ENCODE peak calls at places on chromosomes 5 and 9, in seven cellular contexts. One of them, this sample, is unnamed.

GRCh38 chr5:68898961-68899471 is 194.8 kb upstream of the SLC30A5 start:
- DNase-seq in T follicular helper cell: no peak
- DNase-seq in endodermal cell: peak
- DNase-seq in A172: peak
- DNase-seq in AG08395: peak
- DNase-seq in hepatic stellate cell: peak
- DNase-seq in cardiac fibroblast: peak
- DNase-seq in this sample: no peak

GRCh38 chr9:23123048-23123632 is 676.5 kb downstream of the DMRTA1 start:
- DNase-seq in T follicular helper cell: no peak
- DNase-seq in endodermal cell: peak
- DNase-seq in A172: peak
- DNase-seq in AG08395: no peak
- DNase-seq in hepatic stellate cell: no peak
- DNase-seq in cardiac fibroblast: peak
- DNase-seq in this sample: no peak

GRCh38 chr5:28877050-28877449 is 1838.7 kb upstream of the CDH9 start:
- DNase-seq in T follicular helper cell: no peak
- DNase-seq in endodermal cell: no peak
- DNase-seq in A172: no peak
- DNase-seq in AG08395: no peak
- DNase-seq in hepatic stellate cell: no peak
- DNase-seq in cardiac fibroblast: no peak
- DNase-seq in this sample: no peak

GRCh38 chr5:150080696-150081435 is 5.5 kb downstream of the CSF1R start:
- DNase-seq in T follicular helper cell: no peak
- DNase-seq in endodermal cell: peak
- DNase-seq in A172: no peak
- DNase-seq in AG08395: no peak
- DNase-seq in hepatic stellate cell: no peak
- DNase-seq in cardiac fibroblast: no peak
- DNase-seq in this sample: peak

GRCh38 chr9:129150672-129151211 is 27.3 kb downstream of the IER5L start:
- DNase-seq in T follicular helper cell: no peak
- DNase-seq in endodermal cell: no peak
- DNase-seq in A172: no peak
- DNase-seq in AG08395: no peak
- DNase-seq in hepatic stellate cell: no peak
- DNase-seq in cardiac fibroblast: no peak
- DNase-seq in this sample: no peak

GRCh38 chr5:4921929-4922328 is 218.2 kb upstream of the ADAMTS16 start:
- DNase-seq in T follicular helper cell: no peak
- DNase-seq in endodermal cell: no peak
- DNase-seq in A172: no peak
- DNase-seq in AG08395: no peak
- DNase-seq in hepatic stellate cell: no peak
- DNase-seq in cardiac fibroblast: no peak
- DNase-seq in this sample: no peak

GRCh38 chr9:133103183-133103986 is 17.7 kb downstream of the RALGDS start:
- DNase-seq in T follicular helper cell: no peak
- DNase-seq in endodermal cell: peak
- DNase-seq in A172: peak
- DNase-seq in AG08395: peak
- DNase-seq in hepatic stellate cell: peak
- DNase-seq in cardiac fibroblast: peak
- DNase-seq in this sample: peak

GRCh38 chr9:79639354-79639753 is 67.6 kb downstream of the TLE4 start:
- DNase-seq in T follicular helper cell: no peak
- DNase-seq in endodermal cell: no peak
- DNase-seq in A172: peak
- DNase-seq in AG08395: no peak
- DNase-seq in hepatic stellate cell: no peak
- DNase-seq in cardiac fibroblast: peak
- DNase-seq in this sample: no peak

GRCh38 chr9:92270511-92270910 is 23.0 kb downstream of the IARS1 start:
- DNase-seq in T follicular helper cell: no peak
- DNase-seq in endodermal cell: no peak
- DNase-seq in A172: no peak
- DNase-seq in AG08395: no peak
- DNase-seq in hepatic stellate cell: no peak
- DNase-seq in cardiac fibroblast: no peak
- DNase-seq in this sample: no peak

GRCh38 chr5:148860599-148860998 is 34.2 kb downstream of the ADRB2 start:
- DNase-seq in T follicular helper cell: no peak
- DNase-seq in endodermal cell: no peak
- DNase-seq in A172: no peak
- DNase-seq in AG08395: no peak
- DNase-seq in hepatic stellate cell: no peak
- DNase-seq in cardiac fibroblast: no peak
- DNase-seq in this sample: no peak

GRCh38 chr9:109466623-109467590 is 31.2 kb downstream of the PTPN3 start:
- DNase-seq in T follicular helper cell: no peak
- DNase-seq in endodermal cell: no peak
- DNase-seq in A172: peak
- DNase-seq in AG08395: no peak
- DNase-seq in hepatic stellate cell: no peak
- DNase-seq in cardiac fibroblast: peak
- DNase-seq in this sample: no peak

GRCh38 chr5:138469540-138470321 is 4.5 kb downstream of the EGR1 start:
- DNase-seq in T follicular helper cell: no peak
- DNase-seq in endodermal cell: peak
- DNase-seq in A172: peak
- DNase-seq in AG08395: no peak
- DNase-seq in hepatic stellate cell: peak
- DNase-seq in cardiac fibroblast: peak
- DNase-seq in this sample: no peak

GRCh38 chr5:142358121-142358520 is 33.3 kb upstream of the SPRY4 start:
- DNase-seq in T follicular helper cell: no peak
- DNase-seq in endodermal cell: peak
- DNase-seq in A172: no peak
- DNase-seq in AG08395: no peak
- DNase-seq in hepatic stellate cell: no peak
- DNase-seq in cardiac fibroblast: no peak
- DNase-seq in this sample: no peak

GRCh38 chr5:110784901-110785300 is 46.1 kb downstream of the SLC25A46 start:
- DNase-seq in T follicular helper cell: no peak
- DNase-seq in endodermal cell: no peak
- DNase-seq in A172: no peak
- DNase-seq in AG08395: no peak
- DNase-seq in hepatic stellate cell: no peak
- DNase-seq in cardiac fibroblast: peak
- DNase-seq in this sample: no peak

GRCh38 chr9:6096821-6097220 is 81.4 kb upstream of the RANBP6 start:
- DNase-seq in T follicular helper cell: no peak
- DNase-seq in endodermal cell: no peak
- DNase-seq in A172: peak
- DNase-seq in AG08395: peak
- DNase-seq in hepatic stellate cell: no peak
- DNase-seq in cardiac fibroblast: peak
- DNase-seq in this sample: no peak

GRCh38 chr5:151288180-151288579 is 15.4 kb downstream of the SLC36A3 start:
- DNase-seq in T follicular helper cell: no peak
- DNase-seq in endodermal cell: peak
- DNase-seq in A172: peak
- DNase-seq in AG08395: no peak
- DNase-seq in hepatic stellate cell: no peak
- DNase-seq in cardiac fibroblast: no peak
- DNase-seq in this sample: no peak